ENCODE peak calls at places on chromosomes 1 and 21, in eight cellular contexts. S, A, Z, G, F, N, Y and X are unnamed samples.

GRCh38 chr1:2350911-2351655 is 40.3 kb downstream of the MORN1 start:
- DNase-seq in S (no peak), A (no peak), Z (no peak), G (no peak), F (no peak), N (no peak), Y (no peak), X (peak; percentile 35)

GRCh38 chr1:19758227-19758830 is 41.4 kb downstream of the TMCO4 start:
- DNase-seq in S (no peak), A (peak; percentile 28), Z (no peak), G (no peak), F (no peak), N (no peak), Y (no peak), X (no peak)

GRCh38 chr1:173405758-173406344 is 71.3 kb upstream of the PRDX6 start:
- DNase-seq in S (no peak), A (no peak), Z (no peak), G (no peak), F (no peak), N (no peak), Y (no peak), X (no peak)

GRCh38 chr1:234970371-234970730 is 158.3 kb downstream of the TOMM20 start:
- DNase-seq in S (no peak), A (no peak), Z (no peak), G (no peak), F (no peak), N (no peak), Y (no peak), X (peak; percentile 61)

GRCh38 chr1:56123421-56123820 is 455.9 kb downstream of the PLPP3 start:
- DNase-seq in S (no peak), A (no peak), Z (no peak), G (no peak), F (no peak), N (no peak), Y (no peak), X (no peak)

GRCh38 chr1:56404561-56405030 is 174.8 kb downstream of the PLPP3 start:
- DNase-seq in S (no peak), A (no peak), Z (no peak), G (no peak), F (no peak), N (no peak), Y (no peak), X (no peak)

GRCh38 chr1:205577874-205578658 is 53.7 kb downstream of the ELK4 start:
- DNase-seq in S (no peak), A (no peak), Z (no peak), G (no peak), F (no peak), N (peak; percentile 10), Y (no peak), X (no peak)

GRCh38 chr1:100543640-100544039 is 5.7 kb downstream of the GPR88 start:
- DNase-seq in S (peak; percentile 40), A (peak; percentile 68), Z (no peak), G (no peak), F (no peak), N (no peak), Y (no peak), X (no peak)

GRCh38 chr21:17911628-17912027 is 92.5 kb upstream of the C21orf91 start:
- DNase-seq in S (no peak), A (no peak), Z (no peak), G (no peak), F (no peak), N (no peak), Y (no peak), X (no peak)

GRCh38 chr21:43299441-43300277 is 127.3 kb downstream of the SIK1 start:
- DNase-seq in S (peak; percentile 87), A (no peak), Z (no peak), G (no peak), F (no peak), N (no peak), Y (no peak), X (no peak)

GRCh38 chr1:214546076-214546475 is 5.3 kb downstream of the PTPN14 start:
- DNase-seq in S (no peak), A (no peak), Z (no peak), G (no peak), F (no peak), N (no peak), Y (no peak), X (no peak)

GRCh38 chr1:3063379-3064295 is 5.4 kb upstream of the PRDM16 start:
- DNase-seq in S (no peak), A (no peak), Z (no peak), G (peak; percentile 51), F (no peak), N (peak; percentile 31), Y (no peak), X (peak; percentile 56)

GRCh38 chr1:66503841-66504470 is 30.0 kb upstream of the SGIP1 start:
- DNase-seq in S (peak; percentile 30), A (peak; percentile 68), Z (peak; percentile 29), G (no peak), F (peak; percentile 33), N (peak; percentile 35), Y (no peak), X (no peak)

GRCh38 chr1:59427155-59427554 is 130.3 kb downstream of the FGGY start:
- DNase-seq in S (no peak), A (peak; percentile 92), Z (no peak), G (peak; percentile 55), F (peak; percentile 22), N (no peak), Y (no peak), X (no peak)

GRCh38 chr1:64246294-64246917 is 43.0 kb downstream of the UBE2U start:
- DNase-seq in S (peak; percentile 25), A (no peak), Z (no peak), G (no peak), F (peak; percentile 19), N (no peak), Y (no peak), X (no peak)

GRCh38 chr1:4346141-4346540 is 308.3 kb upstream of the AJAP1 start:
- DNase-seq in S (no peak), A (no peak), Z (no peak), G (no peak), F (no peak), N (no peak), Y (no peak), X (no peak)

GRCh38 chr1:23925279-23925678 is 12.1 kb upstream of the CNR2 start:
- DNase-seq in S (no peak), A (no peak), Z (no peak), G (no peak), F (peak; percentile 2), N (peak; percentile 1), Y (no peak), X (no peak)

GRCh38 chr1:115666702-115667101 is 24.9 kb downstream of the VANGL1 start:
- DNase-seq in S (no peak), A (no peak), Z (peak; percentile 82), G (peak; percentile 61), F (no peak), N (peak; percentile 80), Y (no peak), X (peak; percentile 78)

GRCh38 chr1:24696033-24696755 is 49.1 kb upstream of the CLIC4 start:
- DNase-seq in S (no peak), A (no peak), Z (no peak), G (no peak), F (no peak), N (no peak), Y (no peak), X (no peak)

GRCh38 chr21:44303490-44303981 is 3.7 kb downstream of the PFKL start:
- DNase-seq in S (peak; percentile 84), A (no peak), Z (no peak), G (no peak), F (no peak), N (peak; percentile 78), Y (no peak), X (no peak)

GRCh38 chr1:192260076-192260475 is 56.7 kb upstream of the RGS21 start:
- DNase-seq in S (no peak), A (no peak), Z (no peak), G (no peak), F (no peak), N (no peak), Y (no peak), X (no peak)

GRCh38 chr1:192265774-192266173 is 51.0 kb upstream of the RGS21 start:
- DNase-seq in S (no peak), A (no peak), Z (no peak), G (no peak), F (no peak), N (no peak), Y (no peak), X (no peak)

GRCh38 chr1:192261476-192261875 is 55.3 kb upstream of the RGS21 start:
- DNase-seq in S (no peak), A (no peak), Z (no peak), G (no peak), F (no peak), N (no peak), Y (no peak), X (no peak)

GRCh38 chr1:192266645-192267044 is 50.1 kb upstream of the RGS21 start:
- DNase-seq in S (no peak), A (no peak), Z (no peak), G (no peak), F (no peak), N (no peak), Y (no peak), X (no peak)

GRCh38 chr1:192263436-192263835 is 53.4 kb upstream of the RGS21 start:
- DNase-seq in S (no peak), A (no peak), Z (no peak), G (no peak), F (no peak), N (no peak), Y (no peak), X (no peak)
- TF ChIP-seq POLR2AphosphoS5 in S (no peak), A (no peak), Z (no peak), G (no peak), F (no peak), N (no peak), Y (no peak), X (no peak)

GRCh38 chr1:160410412-160411005 is 10.1 kb downstream of the VANGL2 start:
- DNase-seq in S (no peak), A (no peak), Z (no peak), G (no peak), F (no peak), N (no peak), Y (no peak), X (no peak)
- H3K4me3 ChIP-seq in S (no peak overlapping the region), A (no peak overlapping the region), Z (no peak overlapping the region), G (no peak overlapping the region), F (no peak overlapping the region), N (no peak overlapping the region), Y (no peak overlapping the region), X (peak overlapping the region; percentile 10)

DNA sequence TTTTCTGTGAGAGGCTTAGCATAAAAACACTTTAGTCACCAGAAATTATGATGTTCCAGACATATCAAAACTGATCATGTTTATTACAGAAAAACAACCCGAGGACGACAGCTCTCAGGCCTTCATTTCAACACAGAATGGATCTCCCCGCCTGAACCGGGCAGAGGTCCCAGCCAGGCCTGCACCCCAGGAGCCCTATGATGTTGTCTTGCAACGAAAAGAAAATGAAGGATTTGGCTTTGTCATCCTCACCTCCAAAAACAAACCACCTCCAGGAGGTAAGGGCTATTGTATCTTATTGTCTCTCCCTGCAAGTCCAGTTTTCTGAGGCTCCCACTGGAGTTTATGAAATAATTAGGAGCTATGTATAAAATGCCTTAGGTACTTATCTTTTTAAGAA is 105.5 kb downstream of the PHTF1 start:
- DNase-seq in S (no peak), A (no peak), Z (no peak), G (no peak), F (no peak), N (no peak), Y (no peak), X (no peak)
- TF ChIP-seq POLR2A in S (no peak), A (no peak), Z (no peak), G (no peak), F (no peak), N (no peak), Y (no peak), X (no peak)

GRCh38 chr1:16613185-16614147 is at the start of gene NBPF1:
- DNase-seq in S (peak; percentile 97), A (peak; percentile 94), Z (peak; percentile 99), G (peak; percentile 96), F (peak; percentile 100), N (peak; percentile 99), Y (peak; percentile 100), X (peak; percentile 99)
- TF ChIP-seq POLR2AphosphoS5 in S (peak; percentile 97), A (peak; percentile 99), Z (peak; percentile 97), G (peak; percentile 69), F (no peak), N (peak; percentile 90), Y (no peak), X (peak; percentile 90)